ENCODE peak calls at places on chromosomes 6 and 20, in seven cellular contexts. E is WTC11, Q is stomach, O is foreskin fibroblast, A is HFF-Myc, H is Peyer's patch, B is lung. Y is an unnamed sample.

GRCh38 chr6:39855356-39855995 is 63.3 kb downstream of the DAAM2 start:
- DNase-seq in E (no peak), Q (no peak), O (peak), A (no peak), H (no peak), B (no peak), Y (no peak)

GRCh38 chr6:43444036-43444435 is 11.3 kb downstream of the DLK2 start:
- DNase-seq in E (no peak), Q (no peak), O (peak), A (peak), H (no peak), B (no peak), Y (no peak)

GRCh38 chr6:47153066-47153755 is 111.1 kb upstream of the ADGRF1 start:
- DNase-seq in E (no peak), Q (no peak), O (no peak), A (no peak), H (no peak), B (no peak), Y (no peak)

GRCh38 chr6:104640761-104641160 is 219.0 kb downstream of the HACE1 start:
- DNase-seq in E (no peak), Q (no peak), O (no peak), A (no peak), H (no peak), B (no peak), Y (no peak)

GRCh38 chr6:145977881-145978280 is 13.7 kb upstream of the SHPRH start:
- DNase-seq in E (no peak), Q (no peak), O (no peak), A (no peak), H (no peak), B (no peak), Y (no peak)

GRCh38 chr6:19024737-19025136 is 637.6 kb downstream of the RNF144B start:
- DNase-seq in E (peak), Q (no peak), O (no peak), A (no peak), H (no peak), B (peak), Y (no peak)

GRCh38 chr20:62979876-62980373 is 26.8 kb downstream of the BHLHE23 start:
- DNase-seq in E (no peak), Q (no peak), O (no peak), A (no peak), H (no peak), B (no peak), Y (no peak)

GRCh38 chr6:55449219-55449618 is 122.0 kb downstream of the GFRAL start:
- DNase-seq in E (peak), Q (no peak), O (no peak), A (no peak), H (no peak), B (no peak), Y (no peak)

GRCh38 chr6:34412643-34413214 is 13.1 kb downstream of the RPS10 start:
- DNase-seq in E (no peak), Q (no peak), O (peak), A (no peak), H (no peak), B (no peak), Y (no peak)

GRCh38 chr6:15491255-15491985 is 171.4 kb downstream of the DTNBP1 start:
- DNase-seq in E (peak), Q (peak), O (peak), A (no peak), H (no peak), B (peak), Y (no peak)

GRCh38 chr6:6315660-6316059 is 4.8 kb downstream of the F13A1 start:
- DNase-seq in E (peak), Q (peak), O (peak), A (peak), H (no peak), B (no peak), Y (no peak)

GRCh38 chr6:36268478-36269248 is 1.2 kb upstream of the PNPLA1 start:
- DNase-seq in E (no peak), Q (peak), O (no peak), A (no peak), H (no peak), B (no peak), Y (no peak)

GRCh38 chr6:57310817-57311157 is 6.6 kb upstream of the PRIM2 start:
- DNase-seq in E (no peak), Q (no peak), O (no peak), A (no peak), H (no peak), B (no peak), Y (no peak)

GRCh38 chr20:34528921-34529297 is 12.7 kb downstream of the DYNLRB1 start:
- DNase-seq in E (no peak), Q (peak), O (no peak), A (no peak), H (no peak), B (peak), Y (no peak)

GRCh38 chr6:79984261-79984660 is 20.2 kb upstream of the TTK start:
- DNase-seq in E (no peak), Q (no peak), O (no peak), A (peak), H (no peak), B (no peak), Y (no peak)

GRCh38 chr6:132715204-132715603 is 1.3 kb upstream of the VNN1 start:
- DNase-seq in E (peak), Q (peak), O (peak), A (no peak), H (peak), B (no peak), Y (no peak)

GRCh38 chr6:16222826-16223225 is 15.6 kb upstream of the GMPR start:
- DNase-seq in E (no peak), Q (no peak), O (no peak), A (no peak), H (no peak), B (no peak), Y (no peak)

GRCh38 chr20:45229264-45230056 is 8.3 kb downstream of the SEMG2 start:
- DNase-seq in E (peak), Q (peak), O (no peak), A (no peak), H (peak), B (peak), Y (no peak)

GRCh38 chr6:53793318-53793975 is 1.4 kb upstream of the LRRC1 start:
- DNase-seq in E (peak), Q (peak), O (peak), A (no peak), H (peak), B (peak), Y (peak)

GRCh38 chr20:61662226-61662945 is 403.3 kb downstream of the TAF4 start:
- DNase-seq in E (peak), Q (no peak), O (no peak), A (no peak), H (no peak), B (no peak), Y (no peak)

GRCh38 chr20:3165473-3166337 is 6.0 kb upstream of the FASTKD5 start:
- DNase-seq in E (no peak), Q (no peak), O (peak), A (no peak), H (peak), B (no peak), Y (no peak)

GRCh38 chr6:98945311-98946005 is 2.3 kb downstream of the FBXL4 start:
- DNase-seq in E (no peak), Q (no peak), O (no peak), A (no peak), H (no peak), B (no peak), Y (no peak)

GRCh38 chr20:48394415-48395081 is 433.3 kb downstream of the PREX1 start:
- DNase-seq in E (no peak), Q (no peak), O (no peak), A (no peak), H (no peak), B (no peak), Y (no peak)

GRCh38 chr6:134074151-134074712 is 21.8 kb upstream of the SLC2A12 start:
- DNase-seq in E (peak), Q (no peak), O (no peak), A (no peak), H (no peak), B (no peak), Y (no peak)

GRCh38 chr6:75524322-75524972 is 30.8 kb upstream of the FILIP1 start:
- DNase-seq in E (no peak), Q (no peak), O (peak), A (peak), H (no peak), B (peak), Y (no peak)

GRCh38 chr6:27209659-27210269 is 37.7 kb upstream of the PRSS16 start:
- DNase-seq in E (peak), Q (no peak), O (no peak), A (no peak), H (no peak), B (no peak), Y (no peak)

GRCh38 chr6:127637830-127638229 is 60.9 kb downstream of the C6orf58 start:
- DNase-seq in E (no peak), Q (no peak), O (no peak), A (no peak), H (no peak), B (no peak), Y (no peak)

GRCh38 chr20:32003325-32003724 is 6.9 kb upstream of the CCM2L start:
- DNase-seq in E (no peak), Q (no peak), O (no peak), A (no peak), H (no peak), B (no peak), Y (no peak)

GRCh38 chr6:166825553-166826145 is 130.7 kb downstream of the RNASET2 start:
- DNase-seq in E (no peak), Q (no peak), O (peak), A (peak), H (no peak), B (no peak), Y (no peak)

GRCh38 chr20:25195014-25195961 is at the start of gene ENTPD6:
- DNase-seq in E (peak), Q (peak), O (peak), A (peak), H (peak), B (peak), Y (peak)

GRCh38 chr20:51995551-51995951 is 193.2 kb upstream of the SALL4 start:
- DNase-seq in E (no peak), Q (no peak), O (no peak), A (peak), H (no peak), B (no peak), Y (no peak)

GRCh38 chr6:144661101-144661806 is 376.1 kb downstream of the UTRN start:
- DNase-seq in E (no peak), Q (no peak), O (no peak), A (no peak), H (no peak), B (no peak), Y (no peak)

GRCh38 chr6:35757461-35758123 is 18.8 kb upstream of the CLPSL2 start:
- DNase-seq in E (peak), Q (no peak), O (peak), A (no peak), H (no peak), B (no peak), Y (no peak)

DNA sequence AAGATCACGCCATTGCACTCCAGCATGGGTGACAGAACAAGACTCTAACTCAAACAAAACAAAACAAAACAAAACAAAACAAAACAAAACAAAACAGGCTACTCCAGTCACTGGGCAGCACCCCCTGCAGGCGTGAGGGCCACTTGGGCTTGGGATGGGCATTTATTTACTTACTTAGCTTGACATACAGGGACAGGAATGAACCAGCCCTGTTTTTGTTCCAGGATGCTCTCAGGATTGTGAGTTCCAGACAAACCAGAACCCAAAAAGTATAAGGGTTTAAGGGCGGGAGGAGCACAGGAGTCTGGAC is 4.0 kb upstream of the PTPN1 start:
- DNase-seq in E (peak), Q (no peak), O (no peak), A (no peak), H (no peak), B (no peak), Y (no peak)
- TF ChIP-seq CTCF in E (no peak), Q (no peak), O (peak), A (peak), H (no peak), B (no peak), Y (no peak)

GRCh38 chr20:46349742-46350056 is 41.4 kb upstream of the CDH22 start:
- DNase-seq in E (no peak), Q (peak), O (no peak), A (no peak), H (no peak), B (no peak), Y (no peak)

GRCh38 chr20:46351357-46352058 is 43.2 kb upstream of the CDH22 start:
- DNase-seq in E (no peak), Q (no peak), O (no peak), A (no peak), H (no peak), B (no peak), Y (no peak)

GRCh38 chr20:46350201-46350985 is 42.1 kb upstream of the CDH22 start:
- DNase-seq in E (no peak), Q (no peak), O (peak), A (peak), H (no peak), B (no peak), Y (no peak)

GRCh38 chr20:46352370-46352938 is 44.2 kb upstream of the CDH22 start:
- DNase-seq in E (no peak), Q (no peak), O (no peak), A (no peak), H (no peak), B (no peak), Y (no peak)

GRCh38 chr20:46350986-46351267 is 42.6 kb upstream of the CDH22 start:
- DNase-seq in E (no peak), Q (no peak), O (no peak), A (no peak), H (no peak), B (no peak), Y (no peak)
- TF ChIP-seq CTCF in E (no peak), Q (no peak), O (no peak), A (no peak), H (no peak), B (no peak), Y (no peak)

DNA sequence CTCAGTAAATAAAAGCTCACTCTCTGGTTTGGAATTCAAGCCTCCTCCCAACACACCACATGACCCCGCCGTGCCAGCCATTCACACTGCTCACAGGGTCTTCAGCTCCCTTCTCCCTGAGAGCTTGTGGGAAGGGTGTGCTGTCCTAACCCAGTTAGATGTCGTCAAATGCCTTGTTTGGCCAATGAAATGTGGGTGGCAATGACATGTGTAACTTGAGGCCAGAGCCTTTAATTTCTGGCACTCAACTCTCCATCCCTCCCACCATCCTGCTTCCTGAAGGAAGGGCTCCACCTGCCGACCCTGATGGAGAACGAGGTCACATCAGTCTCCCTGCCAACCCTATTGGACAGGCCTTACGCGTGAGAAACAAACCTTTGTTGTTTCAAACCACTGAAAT is 224.5 kb upstream of the AGPAT4 start:
- DNase-seq in E (peak), Q (no peak), O (peak), A (peak), H (no peak), B (no peak), Y (no peak)
- TF ChIP-seq CTCF in E (no peak), Q (no peak), O (peak), A (peak), H (no peak), B (no peak), Y (peak)

DNA sequence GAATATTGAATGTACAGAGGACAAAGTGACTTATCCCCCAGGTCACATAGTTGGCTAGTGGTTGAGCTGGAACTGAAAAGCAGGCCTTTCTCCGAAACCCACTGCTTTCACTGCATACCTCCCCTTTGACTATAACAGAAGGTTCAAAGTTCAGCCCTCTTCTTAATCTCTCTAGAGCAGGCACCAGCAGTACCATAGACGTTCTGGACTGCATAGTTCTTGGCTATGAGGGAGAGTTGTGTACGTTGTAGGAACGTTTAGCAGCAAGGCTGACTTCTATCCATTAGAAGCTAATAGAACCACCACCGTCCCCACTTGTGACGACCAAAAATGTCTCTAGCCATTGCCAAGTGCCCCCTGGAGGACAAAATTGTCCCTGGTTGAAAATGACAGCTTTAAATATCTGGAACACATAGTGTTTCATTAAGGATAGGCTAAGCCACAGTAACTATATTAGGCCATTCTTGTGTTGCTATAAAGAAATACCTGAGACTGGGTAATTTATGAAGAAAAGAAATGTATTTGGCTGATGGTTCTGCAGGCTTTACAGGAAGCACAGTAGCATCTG is 123.8 kb upstream of the MTHFD1L start:
- DNase-seq in E (peak), Q (no peak), O (no peak), A (no peak), H (no peak), B (no peak), Y (no peak)
- TF ChIP-seq CTCF in E (peak), Q (peak), O (peak), A (peak), H (peak), B (peak), Y (no peak)

GRCh38 chr6:52562915-52563314 is 13.9 kb downstream of the TRAM2 start:
- DNase-seq in E (no peak), Q (no peak), O (no peak), A (no peak), H (no peak), B (no peak), Y (no peak)
- TF ChIP-seq CTCF in E (no peak), Q (no peak), O (no peak), A (no peak), H (no peak), B (no peak), Y (no peak)

GRCh38 chr6:44627091-44627878 is 239.8 kb downstream of the CDC5L start:
- DNase-seq in E (peak), Q (no peak), O (no peak), A (no peak), H (peak), B (peak), Y (no peak)
- TF ChIP-seq CTCF in E (no peak), Q (no peak), O (no peak), A (no peak), H (no peak), B (no peak), Y (no peak)

GRCh38 chr6:514396-514973 is 122.9 kb downstream of the IRF4 start:
- DNase-seq in E (peak), Q (no peak), O (no peak), A (no peak), H (no peak), B (no peak), Y (no peak)

GRCh38 chr6:509676-510075 is 118.1 kb downstream of the IRF4 start:
- DNase-seq in E (no peak), Q (no peak), O (no peak), A (no peak), H (no peak), B (no peak), Y (no peak)

GRCh38 chr6:513058-513457 is 121.5 kb downstream of the IRF4 start:
- DNase-seq in E (no peak), Q (no peak), O (no peak), A (no peak), H (no peak), B (no peak), Y (no peak)

GRCh38 chr6:513961-514360 is 122.4 kb downstream of the IRF4 start:
- DNase-seq in E (no peak), Q (no peak), O (no peak), A (no peak), H (no peak), B (no peak), Y (no peak)

GRCh38 chr6:511488-512137 is 120.1 kb downstream of the IRF4 start:
- DNase-seq in E (no peak), Q (no peak), O (peak), A (no peak), H (no peak), B (no peak), Y (no peak)
- TF ChIP-seq CTCF in E (no peak), Q (no peak), O (no peak), A (no peak), H (no peak), B (no peak), Y (no peak)

DNA sequence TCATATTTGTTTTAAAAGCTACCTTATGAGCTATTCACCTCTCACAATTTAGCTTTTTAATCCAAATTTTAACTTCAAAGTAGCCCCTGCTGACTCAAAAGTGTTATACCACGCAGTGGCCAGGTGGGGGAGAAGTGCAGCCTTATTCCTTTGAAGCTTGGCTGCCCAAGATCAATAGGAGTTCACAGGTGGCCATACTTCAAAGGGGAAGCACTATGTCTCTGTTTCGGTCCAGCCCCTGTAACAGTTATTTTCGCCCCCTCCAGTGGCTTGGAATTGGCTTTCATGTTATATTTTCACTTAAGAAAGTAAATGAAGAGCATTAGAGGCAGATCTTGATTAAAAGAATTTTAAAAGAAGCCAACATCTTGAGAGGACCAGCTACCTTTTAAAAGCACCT is 608.4 kb downstream of the EPHA7 start:
- DNase-seq in E (peak), Q (no peak), O (no peak), A (no peak), H (no peak), B (no peak), Y (no peak)
- TF ChIP-seq CTCF in E (peak), Q (no peak), O (peak), A (no peak), H (peak), B (no peak), Y (peak)